ENCODE peak calls at places on chromosomes 4 and X, in four cellular contexts. One of them, this sample, is unnamed.
A peak's percentile ranks its signal among the peaks of the same experiment; 100 is the strongest.

GRCh38 chr4:149344436-149344835 is 471.2 kb downstream of the IQCM start:
- DNase-seq in prostate gland: no peak
- DNase-seq in fibroblast of mammary gland: peak; percentile 93
- DNase-seq in mucosa of descending colon: no peak
- DNase-seq in this sample: peak; percentile 51

GRCh38 chr4:101328063-101328602 is 19.2 kb downstream of the PPP3CA start:
- DNase-seq in mucosa of descending colon: no peak
- DNase-seq in fibroblast of mammary gland: no peak
- DNase-seq in prostate gland: no peak
- DNase-seq in this sample: no peak

GRCh38 chrX:39012561-39013209 is 211.4 kb downstream of the MID1IP1 start:
- DNase-seq in mucosa of descending colon: no peak
- DNase-seq in prostate gland: no peak
- DNase-seq in fibroblast of mammary gland: peak; percentile 5
- DNase-seq in this sample: peak; percentile 34

GRCh38 chr4:155578219-155578618 is 88.4 kb upstream of the GUCY1A1 start:
- DNase-seq in prostate gland: no peak
- DNase-seq in mucosa of descending colon: no peak
- DNase-seq in fibroblast of mammary gland: no peak
- DNase-seq in this sample: peak; percentile 87

GRCh38 chrX:45849261-45849660 is 648.6 kb upstream of the DIPK2B start:
- DNase-seq in prostate gland: peak; percentile 15
- DNase-seq in fibroblast of mammary gland: peak; percentile 86
- DNase-seq in mucosa of descending colon: no peak
- DNase-seq in this sample: peak; percentile 84

GRCh38 chr4:166460769-166461550 is 587.9 kb downstream of the TLL1 start:
- DNase-seq in prostate gland: no peak
- DNase-seq in fibroblast of mammary gland: peak; percentile 43
- DNase-seq in mucosa of descending colon: no peak
- DNase-seq in this sample: no peak

GRCh38 chrX:23694606-23695005 is 27.3 kb downstream of the PRDX4 start:
- DNase-seq in mucosa of descending colon: no peak
- DNase-seq in prostate gland: peak; percentile 46
- DNase-seq in fibroblast of mammary gland: peak; percentile 62
- DNase-seq in this sample: peak; percentile 56

GRCh38 chr4:158304694-158305093 is 94.4 kb downstream of the TMEM144 start:
- DNase-seq in prostate gland: no peak
- DNase-seq in fibroblast of mammary gland: no peak
- DNase-seq in mucosa of descending colon: no peak
- DNase-seq in this sample: no peak

GRCh38 chrX:48827654-48827968 is 1.3 kb downstream of the ERAS start:
- DNase-seq in mucosa of descending colon: no peak
- DNase-seq in fibroblast of mammary gland: no peak
- DNase-seq in prostate gland: no peak
- DNase-seq in this sample: no peak

GRCh38 chr4:5069916-5070315 is 18.6 kb downstream of the STK32B start:
- DNase-seq in prostate gland: no peak
- DNase-seq in fibroblast of mammary gland: no peak
- DNase-seq in mucosa of descending colon: no peak
- DNase-seq in this sample: no peak

GRCh38 chr4:165151734-165152133 is 39.1 kb upstream of the TMEM192 start:
- DNase-seq in fibroblast of mammary gland: peak; percentile 54
- DNase-seq in prostate gland: no peak
- DNase-seq in mucosa of descending colon: no peak
- DNase-seq in this sample: no peak
- TF ChIP-seq CTCF in fibroblast of mammary gland: no peak
- TF ChIP-seq CTCF in prostate gland: no peak
- TF ChIP-seq CTCF in mucosa of descending colon: no peak
- TF ChIP-seq CTCF in this sample: no peak

DNA sequence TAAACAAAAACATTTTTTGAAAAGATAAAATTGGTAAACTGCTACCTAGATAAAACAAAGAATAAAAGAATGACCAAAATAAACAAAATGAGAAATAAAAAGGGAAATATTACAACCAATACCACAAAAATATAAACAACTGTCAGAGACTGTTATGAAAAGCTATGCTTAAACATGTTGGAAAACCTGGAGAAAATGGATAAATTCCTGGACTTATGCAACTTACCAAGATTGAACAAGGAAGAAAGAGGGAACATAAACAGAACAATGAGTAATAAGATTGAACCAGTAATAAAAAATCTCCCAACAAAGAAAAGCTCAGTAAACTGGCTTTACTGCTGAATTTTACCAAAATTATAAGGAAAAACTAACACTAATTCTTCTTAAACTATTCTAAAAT is 518.7 kb downstream of the GRXCR1 start:
- DNase-seq in mucosa of descending colon: no peak
- DNase-seq in prostate gland: no peak
- DNase-seq in fibroblast of mammary gland: peak; percentile 47
- DNase-seq in this sample: peak; percentile 78
- H3K4me3 ChIP-seq in mucosa of descending colon: no peak overlapping the region
- H3K4me3 ChIP-seq in prostate gland: no peak overlapping the region
- H3K4me3 ChIP-seq in fibroblast of mammary gland: no peak overlapping the region
- H3K4me3 ChIP-seq in this sample: no peak overlapping the region

DNA sequence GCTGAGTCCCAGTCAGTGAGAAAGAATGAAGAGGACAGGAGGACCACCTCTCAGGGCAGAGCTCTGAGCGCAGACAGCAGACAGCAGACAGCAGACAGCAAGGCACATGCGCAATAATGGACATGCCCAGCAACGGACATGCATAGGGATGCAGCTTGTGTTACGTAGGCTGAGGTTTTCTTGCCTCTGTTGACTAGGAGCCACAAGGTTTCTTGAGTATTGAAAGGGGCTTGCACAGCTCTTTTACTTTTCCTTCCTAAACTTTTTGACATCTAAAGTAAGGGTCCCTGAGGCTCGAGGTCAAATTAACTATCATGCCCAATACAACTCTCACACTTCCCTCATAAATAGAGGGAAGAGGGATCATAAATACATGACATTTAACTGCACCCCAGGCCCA is at the start of gene PAGE3:
- DNase-seq in fibroblast of mammary gland: no peak
- DNase-seq in prostate gland: no peak
- DNase-seq in mucosa of descending colon: no peak
- DNase-seq in this sample: no peak
- TF ChIP-seq CTCF in fibroblast of mammary gland: no peak
- TF ChIP-seq CTCF in prostate gland: no peak
- TF ChIP-seq CTCF in mucosa of descending colon: no peak
- TF ChIP-seq CTCF in this sample: no peak

GRCh38 chr4:12889054-12889453 is 595.1 kb downstream of the RAB28 start:
- DNase-seq in mucosa of descending colon: no peak
- DNase-seq in prostate gland: no peak
- DNase-seq in fibroblast of mammary gland: peak; percentile 34
- DNase-seq in this sample: no peak
- H3K4me3 ChIP-seq in mucosa of descending colon: no peak overlapping the region
- H3K4me3 ChIP-seq in prostate gland: no peak overlapping the region
- H3K4me3 ChIP-seq in fibroblast of mammary gland: no peak overlapping the region
- H3K4me3 ChIP-seq in this sample: no peak overlapping the region

DNA sequence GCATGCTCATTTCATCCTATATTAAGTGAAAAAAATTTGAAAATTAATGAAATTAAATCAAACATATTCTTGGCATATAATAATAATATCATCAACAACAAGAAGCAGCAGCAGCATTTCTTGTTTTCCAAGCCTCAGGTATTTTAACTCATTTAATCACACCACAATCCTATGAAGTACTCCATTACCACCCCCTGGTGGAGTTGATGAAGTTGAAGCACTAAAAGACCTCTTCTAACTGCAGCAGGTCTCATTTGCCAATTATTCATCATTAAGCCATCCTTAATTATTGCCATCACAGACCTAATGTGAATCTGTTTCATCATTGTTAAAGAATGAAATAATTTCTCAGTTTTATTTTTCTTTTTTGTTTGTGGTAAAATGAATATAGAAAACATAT is 801.4 kb upstream of the GRID2 start:
- DNase-seq in mucosa of descending colon: no peak
- DNase-seq in prostate gland: no peak
- DNase-seq in fibroblast of mammary gland: no peak
- DNase-seq in this sample: no peak
- TF ChIP-seq CTCF in mucosa of descending colon: no peak
- TF ChIP-seq CTCF in prostate gland: no peak
- TF ChIP-seq CTCF in fibroblast of mammary gland: no peak
- TF ChIP-seq CTCF in this sample: no peak

GRCh38 chrX:110941906-110942305 is 146.3 kb upstream of the CHRDL1 start:
- DNase-seq in prostate gland: peak; percentile 36
- DNase-seq in mucosa of descending colon: no peak
- DNase-seq in fibroblast of mammary gland: peak; percentile 14
- DNase-seq in this sample: no peak
- H3K4me3 ChIP-seq in prostate gland: no peak overlapping the region
- H3K4me3 ChIP-seq in mucosa of descending colon: no peak overlapping the region
- H3K4me3 ChIP-seq in fibroblast of mammary gland: no peak overlapping the region
- H3K4me3 ChIP-seq in this sample: no peak overlapping the region